ENCODE peak calls at places on chromosomes 3 and 15, in nine cellular contexts. One of them, this sample, is unnamed.

GRCh38 chr3:22729981-22730380 is 473.1 kb upstream of the UBE2E2 start:
- DNase-seq in GOT3: no peak
- DNase-seq in AG08396: no peak
- DNase-seq in NCI-H460: no peak
- DNase-seq in ovary: no peak
- DNase-seq in A549: peak
- DNase-seq in iPS DF 6.9: no peak
- DNase-seq in stimulated activated CD4-positive, alpha-beta T cell treated with anti-CD3 and anti-CD28 coated beads, Interleukin-2, amount 100 ng/mL, for 48 hours: no peak
- DNase-seq in left ventricle myocardium inferior: no peak
- DNase-seq in this sample: no peak

GRCh38 chr15:63256433-63256884 is 20.9 kb upstream of the APH1B start:
- DNase-seq in GOT3: no peak
- DNase-seq in AG08396: peak
- DNase-seq in A549: peak
- DNase-seq in left ventricle myocardium inferior: no peak
- DNase-seq in ovary: no peak
- DNase-seq in NCI-H460: peak
- DNase-seq in stimulated activated CD4-positive, alpha-beta T cell treated with anti-CD3 and anti-CD28 coated beads, Interleukin-2, amount 100 ng/mL, for 48 hours: no peak
- DNase-seq in iPS DF 6.9: no peak
- DNase-seq in this sample: no peak

GRCh38 chr15:66961407-66961884 is 104.0 kb upstream of the SMAD3 start:
- DNase-seq in NCI-H460: no peak
- DNase-seq in left ventricle myocardium inferior: no peak
- DNase-seq in A549: no peak
- DNase-seq in stimulated activated CD4-positive, alpha-beta T cell treated with anti-CD3 and anti-CD28 coated beads, Interleukin-2, amount 100 ng/mL, for 48 hours: no peak
- DNase-seq in iPS DF 6.9: no peak
- DNase-seq in AG08396: no peak
- DNase-seq in GOT3: no peak
- DNase-seq in ovary: no peak
- DNase-seq in this sample: peak

GRCh38 chr3:186367631-186368030 is 5.6 kb upstream of the DGKG start:
- DNase-seq in A549: no peak
- DNase-seq in NCI-H460: no peak
- DNase-seq in stimulated activated CD4-positive, alpha-beta T cell treated with anti-CD3 and anti-CD28 coated beads, Interleukin-2, amount 100 ng/mL, for 48 hours: no peak
- DNase-seq in left ventricle myocardium inferior: no peak
- DNase-seq in ovary: no peak
- DNase-seq in iPS DF 6.9: no peak
- DNase-seq in AG08396: no peak
- DNase-seq in GOT3: no peak
- DNase-seq in this sample: no peak

GRCh38 chr3:16460886-16461285 is 52.6 kb downstream of the RFTN1 start:
- DNase-seq in stimulated activated CD4-positive, alpha-beta T cell treated with anti-CD3 and anti-CD28 coated beads, Interleukin-2, amount 100 ng/mL, for 48 hours: no peak
- DNase-seq in ovary: no peak
- DNase-seq in GOT3: no peak
- DNase-seq in A549: no peak
- DNase-seq in AG08396: no peak
- DNase-seq in iPS DF 6.9: no peak
- DNase-seq in NCI-H460: no peak
- DNase-seq in left ventricle myocardium inferior: no peak
- DNase-seq in this sample: no peak

GRCh38 chr3:71087109-71088018 is 496.2 kb downstream of the FOXP1 start:
- DNase-seq in ovary: no peak
- DNase-seq in stimulated activated CD4-positive, alpha-beta T cell treated with anti-CD3 and anti-CD28 coated beads, Interleukin-2, amount 100 ng/mL, for 48 hours: no peak
- DNase-seq in left ventricle myocardium inferior: no peak
- DNase-seq in iPS DF 6.9: no peak
- DNase-seq in A549: peak
- DNase-seq in GOT3: no peak
- DNase-seq in AG08396: no peak
- DNase-seq in NCI-H460: peak
- DNase-seq in this sample: no peak

GRCh38 chr15:31149987-31150386 is 48.5 kb upstream of the TRPM1 start:
- DNase-seq in ovary: no peak
- DNase-seq in AG08396: no peak
- DNase-seq in left ventricle myocardium inferior: no peak
- DNase-seq in stimulated activated CD4-positive, alpha-beta T cell treated with anti-CD3 and anti-CD28 coated beads, Interleukin-2, amount 100 ng/mL, for 48 hours: no peak
- DNase-seq in A549: no peak
- DNase-seq in iPS DF 6.9: no peak
- DNase-seq in NCI-H460: no peak
- DNase-seq in GOT3: no peak
- DNase-seq in this sample: no peak

GRCh38 chr3:146162561-146162960 is 1.6 kb upstream of the PLOD2 start:
- DNase-seq in iPS DF 6.9: no peak
- DNase-seq in left ventricle myocardium inferior: no peak
- DNase-seq in NCI-H460: no peak
- DNase-seq in GOT3: no peak
- DNase-seq in A549: peak
- DNase-seq in ovary: no peak
- DNase-seq in AG08396: no peak
- DNase-seq in stimulated activated CD4-positive, alpha-beta T cell treated with anti-CD3 and anti-CD28 coated beads, Interleukin-2, amount 100 ng/mL, for 48 hours: no peak
- DNase-seq in this sample: no peak

GRCh38 chr3:49780080-49780967 is 6.0 kb downstream of the IP6K1 start:
- DNase-seq in stimulated activated CD4-positive, alpha-beta T cell treated with anti-CD3 and anti-CD28 coated beads, Interleukin-2, amount 100 ng/mL, for 48 hours: no peak
- DNase-seq in A549: no peak
- DNase-seq in iPS DF 6.9: no peak
- DNase-seq in ovary: no peak
- DNase-seq in left ventricle myocardium inferior: no peak
- DNase-seq in AG08396: no peak
- DNase-seq in NCI-H460: no peak
- DNase-seq in GOT3: no peak
- DNase-seq in this sample: no peak

GRCh38 chr15:64855206-64856000 is 13.7 kb downstream of the PLEKHO2 start:
- DNase-seq in left ventricle myocardium inferior: no peak
- DNase-seq in stimulated activated CD4-positive, alpha-beta T cell treated with anti-CD3 and anti-CD28 coated beads, Interleukin-2, amount 100 ng/mL, for 48 hours: no peak
- DNase-seq in iPS DF 6.9: no peak
- DNase-seq in NCI-H460: no peak
- DNase-seq in GOT3: no peak
- DNase-seq in ovary: no peak
- DNase-seq in A549: no peak
- DNase-seq in AG08396: peak
- DNase-seq in this sample: no peak

GRCh38 chr15:89112341-89112971 is 24.2 kb downstream of the ABHD2 start:
- DNase-seq in ovary: no peak
- DNase-seq in iPS DF 6.9: no peak
- DNase-seq in GOT3: no peak
- DNase-seq in A549: peak
- DNase-seq in NCI-H460: no peak
- DNase-seq in left ventricle myocardium inferior: peak
- DNase-seq in AG08396: no peak
- DNase-seq in stimulated activated CD4-positive, alpha-beta T cell treated with anti-CD3 and anti-CD28 coated beads, Interleukin-2, amount 100 ng/mL, for 48 hours: no peak
- DNase-seq in this sample: no peak

GRCh38 chr3:21936207-21936606 is 185.2 kb upstream of the ZNF385D start:
- DNase-seq in iPS DF 6.9: no peak
- DNase-seq in GOT3: no peak
- DNase-seq in left ventricle myocardium inferior: no peak
- DNase-seq in A549: no peak
- DNase-seq in AG08396: no peak
- DNase-seq in stimulated activated CD4-positive, alpha-beta T cell treated with anti-CD3 and anti-CD28 coated beads, Interleukin-2, amount 100 ng/mL, for 48 hours: no peak
- DNase-seq in NCI-H460: no peak
- DNase-seq in ovary: no peak
- DNase-seq in this sample: no peak

GRCh38 chr3:123773681-123774431 is 110.3 kb downstream of the MYLK start:
- DNase-seq in left ventricle myocardium inferior: no peak
- DNase-seq in NCI-H460: no peak
- DNase-seq in AG08396: peak
- DNase-seq in GOT3: peak
- DNase-seq in iPS DF 6.9: no peak
- DNase-seq in stimulated activated CD4-positive, alpha-beta T cell treated with anti-CD3 and anti-CD28 coated beads, Interleukin-2, amount 100 ng/mL, for 48 hours: no peak
- DNase-seq in ovary: no peak
- DNase-seq in A549: no peak
- DNase-seq in this sample: peak

GRCh38 chr15:83288381-83288801 is 3.9 kb upstream of the BNC1 start:
- DNase-seq in AG08396: no peak
- DNase-seq in ovary: no peak
- DNase-seq in stimulated activated CD4-positive, alpha-beta T cell treated with anti-CD3 and anti-CD28 coated beads, Interleukin-2, amount 100 ng/mL, for 48 hours: no peak
- DNase-seq in A549: no peak
- DNase-seq in iPS DF 6.9: no peak
- DNase-seq in NCI-H460: no peak
- DNase-seq in left ventricle myocardium inferior: no peak
- DNase-seq in GOT3: no peak
- DNase-seq in this sample: no peak

GRCh38 chr15:84976746-84977345 is 4.8 kb upstream of the PDE8A start:
- DNase-seq in NCI-H460: no peak
- DNase-seq in iPS DF 6.9: no peak
- DNase-seq in GOT3: no peak
- DNase-seq in ovary: no peak
- DNase-seq in stimulated activated CD4-positive, alpha-beta T cell treated with anti-CD3 and anti-CD28 coated beads, Interleukin-2, amount 100 ng/mL, for 48 hours: no peak
- DNase-seq in AG08396: no peak
- DNase-seq in left ventricle myocardium inferior: no peak
- DNase-seq in A549: no peak
- DNase-seq in this sample: no peak

GRCh38 chr3:140292154-140292553 is 357.2 kb downstream of the CLSTN2 start:
- DNase-seq in A549: no peak
- DNase-seq in left ventricle myocardium inferior: no peak
- DNase-seq in ovary: no peak
- DNase-seq in stimulated activated CD4-positive, alpha-beta T cell treated with anti-CD3 and anti-CD28 coated beads, Interleukin-2, amount 100 ng/mL, for 48 hours: no peak
- DNase-seq in GOT3: no peak
- DNase-seq in NCI-H460: no peak
- DNase-seq in iPS DF 6.9: no peak
- DNase-seq in AG08396: no peak
- DNase-seq in this sample: no peak

GRCh38 chr15:25243800-25244097 is 195.1 kb downstream of the UBE3A start:
- DNase-seq in NCI-H460: no peak
- DNase-seq in stimulated activated CD4-positive, alpha-beta T cell treated with anti-CD3 and anti-CD28 coated beads, Interleukin-2, amount 100 ng/mL, for 48 hours: no peak
- DNase-seq in ovary: peak
- DNase-seq in left ventricle myocardium inferior: peak
- DNase-seq in iPS DF 6.9: no peak
- DNase-seq in GOT3: no peak
- DNase-seq in A549: no peak
- DNase-seq in AG08396: no peak
- DNase-seq in this sample: no peak

GRCh38 chr3:79568938-79569337 is 198.9 kb downstream of the ROBO1 start:
- DNase-seq in A549: no peak
- DNase-seq in GOT3: no peak
- DNase-seq in NCI-H460: no peak
- DNase-seq in iPS DF 6.9: no peak
- DNase-seq in AG08396: no peak
- DNase-seq in left ventricle myocardium inferior: no peak
- DNase-seq in ovary: no peak
- DNase-seq in stimulated activated CD4-positive, alpha-beta T cell treated with anti-CD3 and anti-CD28 coated beads, Interleukin-2, amount 100 ng/mL, for 48 hours: no peak
- DNase-seq in this sample: no peak

GRCh38 chr3:852033-852432 is 240.8 kb upstream of the CNTN6 start:
- DNase-seq in NCI-H460: no peak
- DNase-seq in iPS DF 6.9: no peak
- DNase-seq in left ventricle myocardium inferior: no peak
- DNase-seq in AG08396: no peak
- DNase-seq in stimulated activated CD4-positive, alpha-beta T cell treated with anti-CD3 and anti-CD28 coated beads, Interleukin-2, amount 100 ng/mL, for 48 hours: no peak
- DNase-seq in GOT3: no peak
- DNase-seq in ovary: no peak
- DNase-seq in A549: no peak
- DNase-seq in this sample: no peak

GRCh38 chr3:139897759-139898158 is 37.2 kb upstream of the CLSTN2 start:
- DNase-seq in ovary: no peak
- DNase-seq in A549: no peak
- DNase-seq in stimulated activated CD4-positive, alpha-beta T cell treated with anti-CD3 and anti-CD28 coated beads, Interleukin-2, amount 100 ng/mL, for 48 hours: no peak
- DNase-seq in iPS DF 6.9: no peak
- DNase-seq in left ventricle myocardium inferior: no peak
- DNase-seq in AG08396: no peak
- DNase-seq in GOT3: no peak
- DNase-seq in NCI-H460: no peak
- DNase-seq in this sample: no peak

GRCh38 chr3:116863842-116864626 is 154.5 kb downstream of the TUSC7 start:
- DNase-seq in stimulated activated CD4-positive, alpha-beta T cell treated with anti-CD3 and anti-CD28 coated beads, Interleukin-2, amount 100 ng/mL, for 48 hours: no peak
- DNase-seq in ovary: no peak
- DNase-seq in GOT3: no peak
- DNase-seq in iPS DF 6.9: peak
- DNase-seq in A549: peak
- DNase-seq in left ventricle myocardium inferior: no peak
- DNase-seq in AG08396: no peak
- DNase-seq in NCI-H460: no peak
- DNase-seq in this sample: no peak

GRCh38 chr3:66656608-66657007 is 155.8 kb upstream of the LRIG1 start:
- DNase-seq in ovary: no peak
- DNase-seq in A549: no peak
- DNase-seq in iPS DF 6.9: no peak
- DNase-seq in GOT3: no peak
- DNase-seq in left ventricle myocardium inferior: no peak
- DNase-seq in NCI-H460: no peak
- DNase-seq in stimulated activated CD4-positive, alpha-beta T cell treated with anti-CD3 and anti-CD28 coated beads, Interleukin-2, amount 100 ng/mL, for 48 hours: no peak
- DNase-seq in AG08396: no peak
- DNase-seq in this sample: no peak

GRCh38 chr3:152302521-152303021 is 33.8 kb downstream of the MBNL1 start:
- DNase-seq in NCI-H460: no peak
- DNase-seq in A549: peak
- DNase-seq in stimulated activated CD4-positive, alpha-beta T cell treated with anti-CD3 and anti-CD28 coated beads, Interleukin-2, amount 100 ng/mL, for 48 hours: no peak
- DNase-seq in GOT3: no peak
- DNase-seq in left ventricle myocardium inferior: peak
- DNase-seq in iPS DF 6.9: no peak
- DNase-seq in AG08396: peak
- DNase-seq in ovary: peak
- DNase-seq in this sample: no peak

GRCh38 chr15:40340740-40341400 is at the start of gene CCDC9B:
- DNase-seq in stimulated activated CD4-positive, alpha-beta T cell treated with anti-CD3 and anti-CD28 coated beads, Interleukin-2, amount 100 ng/mL, for 48 hours: no peak
- DNase-seq in iPS DF 6.9: no peak
- DNase-seq in GOT3: peak
- DNase-seq in NCI-H460: peak
- DNase-seq in ovary: peak
- DNase-seq in AG08396: peak
- DNase-seq in left ventricle myocardium inferior: peak
- DNase-seq in A549: peak
- DNase-seq in this sample: peak

GRCh38 chr3:139303216-139303615 is 40.6 kb upstream of the MRPS22 start:
- DNase-seq in GOT3: no peak
- DNase-seq in stimulated activated CD4-positive, alpha-beta T cell treated with anti-CD3 and anti-CD28 coated beads, Interleukin-2, amount 100 ng/mL, for 48 hours: no peak
- DNase-seq in ovary: no peak
- DNase-seq in NCI-H460: no peak
- DNase-seq in AG08396: no peak
- DNase-seq in iPS DF 6.9: no peak
- DNase-seq in A549: no peak
- DNase-seq in left ventricle myocardium inferior: no peak
- DNase-seq in this sample: no peak

GRCh38 chr15:90306560-90306959 is 41.1 kb downstream of the NGRN start:
- DNase-seq in AG08396: no peak
- DNase-seq in A549: no peak
- DNase-seq in GOT3: no peak
- DNase-seq in stimulated activated CD4-positive, alpha-beta T cell treated with anti-CD3 and anti-CD28 coated beads, Interleukin-2, amount 100 ng/mL, for 48 hours: peak
- DNase-seq in left ventricle myocardium inferior: no peak
- DNase-seq in ovary: no peak
- DNase-seq in iPS DF 6.9: no peak
- DNase-seq in NCI-H460: no peak
- DNase-seq in this sample: no peak

GRCh38 chr3:67028385-67028784 is 30.3 kb downstream of the KBTBD8 start:
- DNase-seq in NCI-H460: no peak
- DNase-seq in left ventricle myocardium inferior: no peak
- DNase-seq in AG08396: no peak
- DNase-seq in iPS DF 6.9: no peak
- DNase-seq in stimulated activated CD4-positive, alpha-beta T cell treated with anti-CD3 and anti-CD28 coated beads, Interleukin-2, amount 100 ng/mL, for 48 hours: no peak
- DNase-seq in GOT3: no peak
- DNase-seq in ovary: no peak
- DNase-seq in A549: no peak
- DNase-seq in this sample: no peak

GRCh38 chr15:83764201-83764839 is 110.4 kb downstream of the ADAMTSL3 start:
- DNase-seq in stimulated activated CD4-positive, alpha-beta T cell treated with anti-CD3 and anti-CD28 coated beads, Interleukin-2, amount 100 ng/mL, for 48 hours: no peak
- DNase-seq in NCI-H460: no peak
- DNase-seq in left ventricle myocardium inferior: no peak
- DNase-seq in GOT3: no peak
- DNase-seq in A549: no peak
- DNase-seq in ovary: no peak
- DNase-seq in AG08396: no peak
- DNase-seq in iPS DF 6.9: no peak
- DNase-seq in this sample: no peak

GRCh38 chr3:196317702-196318467 is at the start of gene DYNLT2B:
- DNase-seq in GOT3: peak
- DNase-seq in left ventricle myocardium inferior: peak
- DNase-seq in AG08396: peak
- DNase-seq in iPS DF 6.9: peak
- DNase-seq in NCI-H460: peak
- DNase-seq in A549: peak
- DNase-seq in ovary: peak
- DNase-seq in stimulated activated CD4-positive, alpha-beta T cell treated with anti-CD3 and anti-CD28 coated beads, Interleukin-2, amount 100 ng/mL, for 48 hours: peak
- DNase-seq in this sample: peak

GRCh38 chr3:173402656-173403055 is 5.1 kb downstream of the NLGN1 start:
- DNase-seq in GOT3: no peak
- DNase-seq in left ventricle myocardium inferior: no peak
- DNase-seq in ovary: no peak
- DNase-seq in AG08396: no peak
- DNase-seq in A549: no peak
- DNase-seq in stimulated activated CD4-positive, alpha-beta T cell treated with anti-CD3 and anti-CD28 coated beads, Interleukin-2, amount 100 ng/mL, for 48 hours: no peak
- DNase-seq in iPS DF 6.9: no peak
- DNase-seq in NCI-H460: no peak
- DNase-seq in this sample: no peak

GRCh38 chr3:32176989-32177701 is 61.3 kb upstream of the CMTM8 start:
- DNase-seq in A549: peak
- DNase-seq in NCI-H460: peak
- DNase-seq in ovary: no peak
- DNase-seq in GOT3: no peak
- DNase-seq in left ventricle myocardium inferior: no peak
- DNase-seq in iPS DF 6.9: peak
- DNase-seq in AG08396: peak
- DNase-seq in stimulated activated CD4-positive, alpha-beta T cell treated with anti-CD3 and anti-CD28 coated beads, Interleukin-2, amount 100 ng/mL, for 48 hours: peak
- DNase-seq in this sample: no peak

This sample was measured in ascending aorta.